ENCODE peak calls at places on chromosome 14, in nine cellular contexts. V, B, G, W, Y, D, S, L and Q are unnamed samples.

GRCh38 chr14:92507174-92507768 is 6.3 kb upstream of the RIN3 start:
- DNase-seq in V (no peak), B (no peak), G (peak), W (no peak), Y (no peak), D (no peak), S (peak), L (no peak), Q (peak)

GRCh38 chr14:63045234-63045611 is at the start of gene KCNH5:
- DNase-seq in V (no peak), B (no peak), G (peak), W (no peak), Y (peak), D (peak), S (no peak), L (no peak), Q (peak)

GRCh38 chr14:70257526-70257925 is 68.8 kb upstream of the SLC8A3 start:
- DNase-seq in V (no peak), B (no peak), G (peak), W (no peak), Y (no peak), D (no peak), S (peak), L (no peak), Q (no peak)

GRCh38 chr14:55160989-55161388 is 30.4 kb downstream of the DLGAP5 start:
- DNase-seq in V (peak), B (no peak), G (peak), W (peak), Y (peak), D (peak), S (peak), L (no peak), Q (no peak)

GRCh38 chr14:33790996-33791395 is 159.9 kb downstream of the EGLN3 start:
- DNase-seq in V (no peak), B (no peak), G (no peak), W (no peak), Y (no peak), D (no peak), S (no peak), L (no peak), Q (no peak)

GRCh38 chr14:75015496-75015895 is 12.8 kb downstream of the EIF2B2 start:
- DNase-seq in V (no peak), B (no peak), G (no peak), W (no peak), Y (no peak), D (no peak), S (no peak), L (no peak), Q (no peak)

GRCh38 chr14:69342928-69343525 is 55.1 kb downstream of the ERH start:
- DNase-seq in V (no peak), B (peak), G (no peak), W (no peak), Y (no peak), D (no peak), S (peak), L (no peak), Q (no peak)

GRCh38 chr14:101135796-101136742 is 232.5 kb upstream of the RTL1 start:
- DNase-seq in V (no peak), B (peak), G (no peak), W (no peak), Y (no peak), D (no peak), S (no peak), L (peak), Q (no peak)

GRCh38 chr14:33592298-33592697 is 358.6 kb downstream of the EGLN3 start:
- DNase-seq in V (no peak), B (no peak), G (no peak), W (no peak), Y (peak), D (peak), S (no peak), L (no peak), Q (no peak)

GRCh38 chr14:105201928-105202513 is 20.9 kb upstream of the NUDT14 start:
- DNase-seq in V (no peak), B (no peak), G (peak), W (no peak), Y (no peak), D (no peak), S (no peak), L (no peak), Q (no peak)

GRCh38 chr14:64786296-64787149 is 82.3 kb downstream of the PLEKHG3 start:
- DNase-seq in V (no peak), B (no peak), G (no peak), W (no peak), Y (no peak), D (no peak), S (no peak), L (peak), Q (no peak)

GRCh38 chr14:64732536-64733120 is 28.4 kb downstream of the PLEKHG3 start:
- DNase-seq in V (no peak), B (no peak), G (no peak), W (no peak), Y (no peak), D (no peak), S (no peak), L (peak), Q (no peak)

GRCh38 chr14:35808076-35808657 is 928 bp downstream of the RALGAPA1 start:
- DNase-seq in V (no peak), B (peak), G (no peak), W (peak), Y (no peak), D (no peak), S (peak), L (no peak), Q (peak)

GRCh38 chr14:71943695-71944018 is 11.4 kb downstream of the RGS6 start:
- DNase-seq in V (no peak), B (no peak), G (no peak), W (no peak), Y (no peak), D (no peak), S (no peak), L (no peak), Q (no peak)

GRCh38 chr14:87049886-87050820 is 942.8 kb downstream of the GALC start:
- DNase-seq in V (no peak), B (no peak), G (peak), W (no peak), Y (no peak), D (peak), S (peak), L (no peak), Q (peak)

GRCh38 chr14:64478634-64479250 is 13.4 kb downstream of the AKAP5 start:
- DNase-seq in V (peak), B (no peak), G (no peak), W (peak), Y (peak), D (peak), S (peak), L (no peak), Q (no peak)

GRCh38 chr14:64971452-64971889 is 665 bp downstream of the RAB15 start:
- DNase-seq in V (no peak), B (no peak), G (no peak), W (no peak), Y (no peak), D (no peak), S (no peak), L (no peak), Q (no peak)

GRCh38 chr14:103854822-103855733 is 7.7 kb upstream of the PPP1R13B start:
- DNase-seq in V (no peak), B (peak), G (peak), W (no peak), Y (no peak), D (no peak), S (no peak), L (no peak), Q (peak)

GRCh38 chr14:56195727-56196126 is 77.5 kb downstream of the PELI2 start:
- DNase-seq in V (no peak), B (no peak), G (peak), W (no peak), Y (peak), D (peak), S (no peak), L (no peak), Q (no peak)

GRCh38 chr14:56490379-56490778 is 89.2 kb upstream of the TMEM260 start:
- DNase-seq in V (peak), B (no peak), G (peak), W (peak), Y (peak), D (peak), S (peak), L (no peak), Q (peak)

GRCh38 chr14:74147571-74147970 is 62.8 kb downstream of the LIN52 start:
- DNase-seq in V (no peak), B (no peak), G (no peak), W (no peak), Y (no peak), D (no peak), S (no peak), L (no peak), Q (no peak)